ENCODE peak calls at places on chromosomes 16 and 17, in nine cellular contexts. One of them, this sample, is unnamed.

GRCh38 chr16:47026492-47026891 is 53.0 kb upstream of the DNAJA2 start:
- DNase-seq in mucosa of descending colon: no peak
- DNase-seq in Peyer's patch: no peak
- DNase-seq in lower lobe of right lung: no peak
- DNase-seq in B cell: no peak
- DNase-seq in stomach: no peak
- DNase-seq in PC-3: no peak
- DNase-seq in A549: no peak
- DNase-seq in foreskin fibroblast: no peak
- DNase-seq in this sample: no peak

GRCh38 chr17:29613371-29613837 is 9.3 kb downstream of the CORO6 start:
- DNase-seq in mucosa of descending colon: peak
- DNase-seq in Peyer's patch: peak
- DNase-seq in lower lobe of right lung: peak
- DNase-seq in B cell: peak
- DNase-seq in stomach: peak
- DNase-seq in PC-3: no peak
- DNase-seq in A549: peak
- DNase-seq in foreskin fibroblast: peak
- DNase-seq in this sample: peak

GRCh38 chr17:83083368-83084201 is 4.2 kb downstream of the METRNL start:
- DNase-seq in mucosa of descending colon: no peak
- DNase-seq in Peyer's patch: peak
- DNase-seq in lower lobe of right lung: no peak
- DNase-seq in B cell: no peak
- DNase-seq in stomach: no peak
- DNase-seq in PC-3: peak
- DNase-seq in A549: peak
- DNase-seq in foreskin fibroblast: peak
- DNase-seq in this sample: no peak

GRCh38 chr17:58631523-58632323 is 60.1 kb downstream of the TEX14 start:
- DNase-seq in mucosa of descending colon: peak
- DNase-seq in Peyer's patch: peak
- DNase-seq in lower lobe of right lung: peak
- DNase-seq in B cell: peak
- DNase-seq in stomach: peak
- DNase-seq in PC-3: peak
- DNase-seq in A549: peak
- DNase-seq in foreskin fibroblast: peak
- DNase-seq in this sample: peak

GRCh38 chr16:9627427-9627826 is 536.0 kb downstream of the HAPSTR1 start:
- DNase-seq in mucosa of descending colon: no peak
- DNase-seq in Peyer's patch: no peak
- DNase-seq in lower lobe of right lung: no peak
- DNase-seq in B cell: no peak
- DNase-seq in stomach: no peak
- DNase-seq in PC-3: no peak
- DNase-seq in A549: no peak
- DNase-seq in foreskin fibroblast: no peak
- DNase-seq in this sample: no peak

GRCh38 chr16:19864566-19864965 is 20.1 kb downstream of the GPRC5B start:
- DNase-seq in mucosa of descending colon: no peak
- DNase-seq in Peyer's patch: no peak
- DNase-seq in lower lobe of right lung: peak
- DNase-seq in B cell: no peak
- DNase-seq in stomach: no peak
- DNase-seq in PC-3: no peak
- DNase-seq in A549: no peak
- DNase-seq in foreskin fibroblast: no peak
- DNase-seq in this sample: no peak

GRCh38 chr16:88769617-88770458 is 15.2 kb downstream of the PIEZO1 start:
- DNase-seq in mucosa of descending colon: peak
- DNase-seq in Peyer's patch: peak
- DNase-seq in lower lobe of right lung: peak
- DNase-seq in B cell: peak
- DNase-seq in stomach: no peak
- DNase-seq in PC-3: peak
- DNase-seq in A549: peak
- DNase-seq in foreskin fibroblast: no peak
- DNase-seq in this sample: peak

GRCh38 chr17:35089846-35090193 is 26.3 kb upstream of the RFFL start:
- DNase-seq in mucosa of descending colon: no peak
- DNase-seq in Peyer's patch: peak
- DNase-seq in lower lobe of right lung: peak
- DNase-seq in B cell: peak
- DNase-seq in stomach: no peak
- DNase-seq in PC-3: peak
- DNase-seq in A549: peak
- DNase-seq in foreskin fibroblast: peak
- DNase-seq in this sample: no peak

GRCh38 chr17:67993153-67993997 is 2.9 kb downstream of the C17orf58 start:
- DNase-seq in mucosa of descending colon: peak
- DNase-seq in Peyer's patch: peak
- DNase-seq in lower lobe of right lung: peak
- DNase-seq in B cell: peak
- DNase-seq in stomach: peak
- DNase-seq in PC-3: peak
- DNase-seq in A549: peak
- DNase-seq in foreskin fibroblast: peak
- DNase-seq in this sample: peak

GRCh38 chr17:12047977-12048376 is 27.3 kb downstream of the MAP2K4 start:
- DNase-seq in mucosa of descending colon: no peak
- DNase-seq in Peyer's patch: no peak
- DNase-seq in lower lobe of right lung: no peak
- DNase-seq in B cell: no peak
- DNase-seq in stomach: no peak
- DNase-seq in PC-3: peak
- DNase-seq in A549: peak
- DNase-seq in foreskin fibroblast: no peak
- DNase-seq in this sample: no peak

GRCh38 chr16:22380529-22380928 is 6.1 kb upstream of the CDR2 start:
- DNase-seq in mucosa of descending colon: no peak
- DNase-seq in Peyer's patch: no peak
- DNase-seq in lower lobe of right lung: no peak
- DNase-seq in B cell: no peak
- DNase-seq in stomach: no peak
- DNase-seq in PC-3: no peak
- DNase-seq in A549: no peak
- DNase-seq in foreskin fibroblast: peak
- DNase-seq in this sample: no peak

DNA sequence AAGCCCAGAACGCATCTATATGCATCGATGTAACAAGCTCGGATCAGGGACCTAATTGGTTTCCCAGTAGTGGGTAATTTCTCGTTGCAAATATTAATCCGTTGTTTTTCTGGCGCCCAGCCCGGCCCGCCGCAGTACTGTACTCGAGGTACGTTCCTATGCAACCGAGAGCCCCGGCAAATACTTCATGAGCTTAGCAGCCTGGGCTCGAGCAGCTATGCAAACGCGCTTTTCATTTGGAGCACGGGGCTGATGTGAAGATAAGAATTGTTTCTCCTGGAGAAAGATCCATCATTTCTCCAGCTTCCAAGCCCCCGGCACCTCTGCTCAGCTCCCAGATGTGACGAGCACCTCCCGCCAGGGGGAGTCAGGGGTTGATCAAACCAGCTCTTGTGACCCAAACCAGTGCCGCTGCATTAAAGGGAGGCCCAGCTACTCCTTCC is 229.8 kb downstream of the KATNIP start:
- DNase-seq in mucosa of descending colon: no peak
- DNase-seq in Peyer's patch: no peak
- DNase-seq in lower lobe of right lung: peak
- DNase-seq in B cell: no peak
- DNase-seq in stomach: peak
- DNase-seq in PC-3: no peak
- DNase-seq in A549: peak
- DNase-seq in foreskin fibroblast: peak
- DNase-seq in this sample: no peak
- TF ChIP-seq CTCF in mucosa of descending colon: no peak
- TF ChIP-seq CTCF in Peyer's patch: no peak
- TF ChIP-seq CTCF in lower lobe of right lung: peak
- TF ChIP-seq CTCF in B cell: no peak
- TF ChIP-seq CTCF in stomach: no peak
- TF ChIP-seq CTCF in PC-3: no peak
- TF ChIP-seq CTCF in A549: no peak
- TF ChIP-seq CTCF in foreskin fibroblast: peak
- TF ChIP-seq CTCF in this sample: no peak

DNA sequence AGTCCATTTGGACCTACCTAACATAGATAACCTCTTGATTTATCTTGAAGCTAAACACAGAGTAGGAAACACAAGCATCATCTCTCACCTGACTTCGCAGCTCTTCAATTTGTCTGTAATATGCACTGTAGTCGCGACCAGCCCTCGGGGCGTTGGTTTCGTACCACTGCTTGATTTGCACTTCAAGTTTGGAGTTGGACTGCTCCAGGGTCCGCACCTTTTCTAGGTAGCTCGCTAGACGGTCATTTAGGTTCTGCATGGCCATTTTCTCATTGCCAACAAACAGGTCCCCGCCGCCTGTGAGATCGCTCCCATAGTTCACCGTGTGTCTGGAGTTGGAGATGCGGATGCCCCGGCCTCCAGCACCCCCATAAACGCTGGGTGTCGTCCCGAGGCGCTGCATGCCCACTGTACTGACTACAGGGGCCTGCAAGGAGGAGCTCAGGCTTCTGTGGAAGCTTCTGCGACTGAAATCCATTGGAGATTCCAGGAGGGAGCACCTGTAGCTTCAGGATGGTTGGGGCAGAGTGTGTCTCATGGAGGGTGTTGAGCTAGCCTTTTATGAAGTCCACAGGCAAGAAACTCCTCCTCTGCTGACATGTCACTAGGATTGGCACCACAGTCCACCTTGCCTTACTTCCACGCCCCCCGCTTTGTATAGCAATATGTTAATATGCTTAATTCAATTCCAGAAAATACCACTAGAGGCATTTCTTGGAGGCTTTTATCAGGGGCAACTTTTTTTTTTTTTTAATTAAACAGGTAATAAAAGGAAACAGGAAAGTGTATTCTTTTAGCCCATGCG is at the start of gene KRT20:
- DNase-seq in mucosa of descending colon: peak
- DNase-seq in Peyer's patch: peak
- DNase-seq in lower lobe of right lung: no peak
- DNase-seq in B cell: no peak
- DNase-seq in stomach: no peak
- DNase-seq in PC-3: peak
- DNase-seq in A549: no peak
- DNase-seq in foreskin fibroblast: no peak
- DNase-seq in this sample: no peak
- TF ChIP-seq CTCF in mucosa of descending colon: no peak
- TF ChIP-seq CTCF in Peyer's patch: peak
- TF ChIP-seq CTCF in lower lobe of right lung: no peak
- TF ChIP-seq CTCF in B cell: no peak
- TF ChIP-seq CTCF in stomach: no peak
- TF ChIP-seq CTCF in PC-3: peak
- TF ChIP-seq CTCF in A549: peak
- TF ChIP-seq CTCF in foreskin fibroblast: no peak
- TF ChIP-seq CTCF in this sample: no peak

DNA sequence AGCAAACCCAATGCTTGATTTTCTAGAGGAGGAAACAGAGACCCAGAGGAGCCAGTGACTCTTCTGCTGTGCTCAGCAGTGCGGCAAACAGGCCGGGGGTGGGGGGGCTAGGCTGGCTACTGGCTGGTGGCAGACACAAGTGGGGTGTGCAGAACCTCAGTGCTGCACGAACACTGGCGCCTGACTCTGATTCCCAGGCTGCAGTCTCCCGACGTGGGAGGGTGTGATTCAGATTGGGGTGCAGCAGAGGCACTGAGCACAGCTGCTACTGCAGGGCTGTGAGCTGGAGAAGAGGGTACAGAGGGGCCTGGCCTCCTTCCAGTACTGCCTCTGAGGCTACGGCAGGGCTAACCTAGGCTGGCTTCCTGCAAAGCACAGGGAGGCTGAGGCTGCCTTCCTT is 8.1 kb downstream of the RPL19 start:
- DNase-seq in mucosa of descending colon: no peak
- DNase-seq in Peyer's patch: no peak
- DNase-seq in lower lobe of right lung: peak
- DNase-seq in B cell: no peak
- DNase-seq in stomach: no peak
- DNase-seq in PC-3: no peak
- DNase-seq in A549: no peak
- DNase-seq in foreskin fibroblast: no peak
- DNase-seq in this sample: no peak
- TF ChIP-seq CTCF in mucosa of descending colon: no peak
- TF ChIP-seq CTCF in Peyer's patch: no peak
- TF ChIP-seq CTCF in lower lobe of right lung: no peak
- TF ChIP-seq CTCF in B cell: no peak
- TF ChIP-seq CTCF in stomach: no peak
- TF ChIP-seq CTCF in PC-3: no peak
- TF ChIP-seq CTCF in A549: no peak
- TF ChIP-seq CTCF in foreskin fibroblast: no peak
- TF ChIP-seq CTCF in this sample: no peak

GRCh38 chr16:81216114-81216513 is 22.4 kb upstream of the BCO1 start:
- DNase-seq in mucosa of descending colon: no peak
- DNase-seq in Peyer's patch: no peak
- DNase-seq in lower lobe of right lung: no peak
- DNase-seq in B cell: no peak
- DNase-seq in stomach: no peak
- DNase-seq in PC-3: no peak
- DNase-seq in A549: no peak
- DNase-seq in foreskin fibroblast: no peak
- DNase-seq in this sample: no peak

GRCh38 chr16:81216706-81217105 is 21.8 kb upstream of the BCO1 start:
- DNase-seq in mucosa of descending colon: no peak
- DNase-seq in Peyer's patch: no peak
- DNase-seq in lower lobe of right lung: no peak
- DNase-seq in B cell: no peak
- DNase-seq in stomach: no peak
- DNase-seq in PC-3: no peak
- DNase-seq in A549: no peak
- DNase-seq in foreskin fibroblast: no peak
- DNase-seq in this sample: no peak

GRCh38 chr16:81210807-81211206 is 27.7 kb upstream of the BCO1 start:
- DNase-seq in mucosa of descending colon: no peak
- DNase-seq in Peyer's patch: no peak
- DNase-seq in lower lobe of right lung: no peak
- DNase-seq in B cell: no peak
- DNase-seq in stomach: no peak
- DNase-seq in PC-3: no peak
- DNase-seq in A549: no peak
- DNase-seq in foreskin fibroblast: no peak
- DNase-seq in this sample: no peak

GRCh38 chr16:81212830-81213465 is 25.5 kb upstream of the BCO1 start:
- DNase-seq in mucosa of descending colon: no peak
- DNase-seq in Peyer's patch: no peak
- DNase-seq in lower lobe of right lung: no peak
- DNase-seq in B cell: no peak
- DNase-seq in stomach: no peak
- DNase-seq in PC-3: no peak
- DNase-seq in A549: no peak
- DNase-seq in foreskin fibroblast: no peak
- DNase-seq in this sample: no peak

DNA sequence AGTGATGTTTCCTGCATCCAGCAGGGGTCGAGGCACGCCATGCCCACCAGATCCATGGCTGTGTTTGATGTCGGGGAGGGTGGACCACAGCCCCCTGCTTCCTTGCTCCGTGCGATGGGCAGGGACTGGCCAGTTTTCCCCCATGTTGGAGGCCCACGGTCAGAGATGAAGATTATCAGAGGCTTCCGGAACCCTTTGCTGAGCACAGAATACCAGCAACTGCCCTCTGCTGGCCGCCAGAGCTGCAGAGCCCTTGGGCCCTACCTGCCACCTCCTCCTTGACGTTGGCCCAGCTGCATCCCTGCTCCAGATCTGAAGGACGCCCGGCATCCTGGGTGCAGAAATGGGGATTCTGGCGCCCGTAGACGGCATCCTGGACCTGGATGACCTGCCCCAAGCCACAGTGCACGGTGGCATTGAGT is 23.7 kb upstream of the BCO1 start:
- DNase-seq in mucosa of descending colon: no peak
- DNase-seq in Peyer's patch: peak
- DNase-seq in lower lobe of right lung: no peak
- DNase-seq in B cell: no peak
- DNase-seq in stomach: peak
- DNase-seq in PC-3: peak
- DNase-seq in A549: peak
- DNase-seq in foreskin fibroblast: no peak
- DNase-seq in this sample: peak
- TF ChIP-seq CTCF in mucosa of descending colon: peak
- TF ChIP-seq CTCF in Peyer's patch: peak
- TF ChIP-seq CTCF in lower lobe of right lung: peak
- TF ChIP-seq CTCF in B cell: no peak
- TF ChIP-seq CTCF in stomach: no peak
- TF ChIP-seq CTCF in PC-3: peak
- TF ChIP-seq CTCF in A549: peak
- TF ChIP-seq CTCF in foreskin fibroblast: peak
- TF ChIP-seq CTCF in this sample: no peak